ENCODE peak calls at places on chromosomes 11 and 22, in five cellular contexts. H is A549, F is lower lobe of right lung, A is cardiac muscle cell, Q is heart right ventricle. K is an unnamed sample. For H3K9me3, the result is how much of the 10 kb centered on the place peaks cover.

GRCh38 chr22:17167486-17167885 is 8.4 kb upstream of the HDHD5 start:
- DNase-seq in H (no peak), F (no peak), A (no peak), Q (peak), K (peak)

GRCh38 chr11:97977726-97978125 is 1043.0 kb upstream of the CNTN5 start:
- DNase-seq in H (no peak), F (no peak), A (no peak), Q (no peak), K (no peak)

GRCh38 chr11:61679893-61680621 is at the start of gene DAGLA:
- DNase-seq in H (peak), F (peak), A (peak), Q (peak), K (peak)

GRCh38 chr11:44959064-44959463 is 8.4 kb upstream of the TP53I11 start:
- DNase-seq in H (no peak), F (no peak), A (no peak), Q (no peak), K (no peak)

GRCh38 chr11:130156108-130157022 is 3.2 kb upstream of the ST14 start:
- DNase-seq in H (peak), F (no peak), A (peak), Q (no peak), K (no peak)

GRCh38 chr22:44640618-44641155 is 61.3 kb upstream of the PRR5 start:
- DNase-seq in H (no peak), F (peak), A (no peak), Q (no peak), K (no peak)

GRCh38 chr22:32558681-32559355 is 84.2 kb downstream of the FBXO7 start:
- DNase-seq in H (peak), F (no peak), A (peak), Q (no peak), K (peak)

GRCh38 chr22:48235744-48236143 is 1473.3 kb downstream of the TBC1D22A start:
- DNase-seq in H (no peak), F (no peak), A (no peak), Q (no peak), K (no peak)

GRCh38 chr11:64842851-64843841 is 1.3 kb downstream of the CDC42BPG start:
- DNase-seq in H (peak), F (peak), A (no peak), Q (no peak), K (no peak)

GRCh38 chr11:35539781-35540281 is 14.4 kb upstream of the PAMR1 start:
- DNase-seq in H (no peak), F (no peak), A (peak), Q (peak), K (no peak)

GRCh38 chr11:126305699-126306098 is 1.8 kb downstream of the DCPS start:
- DNase-seq in H (no peak), F (no peak), A (no peak), Q (no peak), K (no peak)

GRCh38 chr11:128705124-128705920 is 11.4 kb downstream of the FLI1 start:
- DNase-seq in H (no peak), F (no peak), A (no peak), Q (no peak), K (no peak)

GRCh38 chr22:24952837-24953293 is 349 bp downstream of the KIAA1671 start:
- DNase-seq in H (peak), F (peak), A (peak), Q (peak), K (peak)

GRCh38 chr11:107385361-107385982 is 72.2 kb downstream of the CWF19L2 start:
- DNase-seq in H (no peak), F (no peak), A (peak), Q (no peak), K (no peak)

DNA sequence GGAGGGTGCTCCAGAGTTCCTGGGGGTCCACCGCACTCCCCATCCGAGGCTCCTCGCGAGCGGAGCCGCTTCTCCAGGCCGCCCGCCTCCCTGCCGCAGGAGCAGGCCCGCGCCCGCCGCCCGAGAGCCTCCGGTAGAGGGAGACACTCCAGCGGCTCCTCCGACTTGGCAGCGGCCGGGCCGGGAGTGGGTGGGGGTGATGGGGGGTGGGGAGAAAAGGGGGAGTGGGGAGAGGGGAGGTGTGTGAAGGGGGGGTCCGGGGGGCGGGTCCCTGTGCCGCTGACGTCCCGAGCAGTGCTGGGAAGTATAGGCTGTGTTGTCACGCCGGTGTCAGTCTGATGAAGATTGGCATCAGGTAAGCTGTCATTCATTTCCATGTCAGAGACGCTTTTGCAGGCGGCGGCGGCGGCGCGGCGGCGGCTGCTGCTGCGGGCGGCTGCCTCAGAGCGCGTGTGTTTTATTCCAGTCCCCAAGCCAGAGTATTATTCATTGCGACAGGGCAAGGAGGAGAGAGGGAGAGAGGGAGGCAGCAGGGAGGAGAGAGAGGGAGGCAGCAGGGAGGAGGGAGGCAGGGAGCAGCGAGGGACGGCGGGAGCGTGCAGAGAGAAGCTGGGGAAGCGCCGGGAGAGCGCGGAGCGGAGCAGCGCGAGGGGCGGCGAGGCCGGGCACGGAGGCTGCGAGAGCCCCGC is at the start of gene PKNOX2:
- DNase-seq in H (peak), F (peak), A (peak), Q (peak), K (peak)
- TF ChIP-seq CTCF in H (peak), F (peak), A (peak), Q (peak), K (peak)

GRCh38 chr22:29873943-29874342 is 9.0 kb upstream of the MTMR3 start:
- DNase-seq in H (no peak), F (no peak), A (no peak), Q (no peak), K (no peak)
- H3K27ac ChIP-seq in H (no peak), F (no peak), A (no peak), Q (no peak), K (no peak)

GRCh38 chr11:134519390-134519750 is 107.3 kb upstream of the B3GAT1 start:
- DNase-seq in H (no peak), F (no peak), A (no peak), Q (no peak), K (no peak)

GRCh38 chr11:134521452-134522289 is 109.6 kb upstream of the B3GAT1 start:
- DNase-seq in H (no peak), F (peak), A (no peak), Q (no peak), K (no peak)

GRCh38 chr11:134522782-134523570 is 110.9 kb upstream of the B3GAT1 start:
- DNase-seq in H (no peak), F (peak), A (no peak), Q (no peak), K (no peak)

GRCh38 chr11:134519788-134520187 is 107.7 kb upstream of the B3GAT1 start:
- DNase-seq in H (no peak), F (peak), A (no peak), Q (no peak), K (no peak)

GRCh38 chr11:134521001-134521400 is 109.0 kb upstream of the B3GAT1 start:
- DNase-seq in H (no peak), F (peak), A (no peak), Q (no peak), K (no peak)
- H3K9me3 ChIP-seq in H (under half), F (under half), A (under half), Q (under half), K (under half)

GRCh38 chr22:23063539-23064380 is 6.6 kb upstream of the GNAZ start:
- DNase-seq in H (no peak), F (peak), A (no peak), Q (peak), K (no peak)
- TF ChIP-seq CTCF in H (no peak), F (no peak), A (no peak), Q (no peak), K (no peak)

GRCh38 chr22:31323578-31324550 is 22.3 kb downstream of the PATZ1 start:
- DNase-seq in H (no peak), F (no peak), A (no peak), Q (no peak), K (no peak)
- H3K27ac ChIP-seq in H (no peak), F (no peak), A (no peak), Q (no peak), K (no peak)

K was measured in heart left ventricle.